ENCODE peak calls at places on chromosomes 13 and 19, in nine cellular contexts. W is mammary epithelial cell, O is GM23338, D is K562, H is keratinocyte, T is MM.1S, U is neural progenitor cell, S is DND-41, N is fibroblast of lung. V is an unnamed sample.

GRCh38 chr13:27450921-27451461 is 627 bp upstream of the MTIF3 start:
- DNase-seq in N (peak; percentile 51), W (peak; percentile 75), T (peak; percentile 55), H (peak; percentile 11), S (peak; percentile 46), D (peak; percentile 32), O (peak; percentile 64), U (peak; percentile 58), V (peak; percentile 83)

GRCh38 chr19:18699403-18700054 is 16.0 kb downstream of the CRTC1 start:
- DNase-seq in D (peak; percentile 45), O (no peak), T (no peak), S (no peak), H (no peak), N (no peak), W (no peak), U (no peak), V (peak; percentile 33)

GRCh38 chr19:32266453-32266852 is 79.0 kb upstream of the ZNF507 start:
- DNase-seq in S (no peak), T (no peak), D (no peak), O (no peak), U (no peak), H (no peak), W (no peak), N (no peak), V (no peak)

GRCh38 chr19:41575998-41576397 is at the start of gene CEACAM21:
- DNase-seq in N (no peak), U (no peak), S (peak; percentile 57), O (no peak), W (no peak), T (peak; percentile 48), D (no peak), H (no peak), V (no peak)

GRCh38 chr19:34308381-34309367 is 54.3 kb downstream of the GARRE1 start:
- DNase-seq in U (no peak), H (no peak), T (no peak), N (no peak), O (no peak), D (no peak), S (no peak), W (no peak), V (no peak)

GRCh38 chr13:113491418-113491883 is 940 bp upstream of the DCUN1D2 start:
- DNase-seq in H (no peak), N (peak; percentile 27), T (no peak), O (peak; percentile 76), W (peak; percentile 27), U (peak; percentile 49), S (no peak), D (peak; percentile 61), V (no peak)

GRCh38 chr19:32316034-32316433 is 29.4 kb upstream of the ZNF507 start:
- DNase-seq in U (peak; percentile 56), T (no peak), H (no peak), O (peak; percentile 74), D (no peak), W (no peak), N (no peak), S (no peak), V (no peak)

GRCh38 chr19:18086590-18087138 is at the start of gene IL12RB1:
- DNase-seq in U (no peak), T (peak; percentile 62), D (no peak), S (peak; percentile 75), W (no peak), H (no peak), N (no peak), O (no peak), V (no peak)

GRCh38 chr19:3360494-3361383 is 5.6 kb upstream of the NFIC start:
- DNase-seq in N (no peak), S (peak; percentile 62), D (peak; percentile 84), T (no peak), H (no peak), O (peak; percentile 57), W (no peak), U (peak; percentile 45), V (no peak)
- TF ChIP-seq EZH2 in N (no peak), S (no peak), D (no peak), T (no peak), H (no peak), O (peak; percentile 95), W (no peak), U (peak; percentile 98), V (no peak)

DNA sequence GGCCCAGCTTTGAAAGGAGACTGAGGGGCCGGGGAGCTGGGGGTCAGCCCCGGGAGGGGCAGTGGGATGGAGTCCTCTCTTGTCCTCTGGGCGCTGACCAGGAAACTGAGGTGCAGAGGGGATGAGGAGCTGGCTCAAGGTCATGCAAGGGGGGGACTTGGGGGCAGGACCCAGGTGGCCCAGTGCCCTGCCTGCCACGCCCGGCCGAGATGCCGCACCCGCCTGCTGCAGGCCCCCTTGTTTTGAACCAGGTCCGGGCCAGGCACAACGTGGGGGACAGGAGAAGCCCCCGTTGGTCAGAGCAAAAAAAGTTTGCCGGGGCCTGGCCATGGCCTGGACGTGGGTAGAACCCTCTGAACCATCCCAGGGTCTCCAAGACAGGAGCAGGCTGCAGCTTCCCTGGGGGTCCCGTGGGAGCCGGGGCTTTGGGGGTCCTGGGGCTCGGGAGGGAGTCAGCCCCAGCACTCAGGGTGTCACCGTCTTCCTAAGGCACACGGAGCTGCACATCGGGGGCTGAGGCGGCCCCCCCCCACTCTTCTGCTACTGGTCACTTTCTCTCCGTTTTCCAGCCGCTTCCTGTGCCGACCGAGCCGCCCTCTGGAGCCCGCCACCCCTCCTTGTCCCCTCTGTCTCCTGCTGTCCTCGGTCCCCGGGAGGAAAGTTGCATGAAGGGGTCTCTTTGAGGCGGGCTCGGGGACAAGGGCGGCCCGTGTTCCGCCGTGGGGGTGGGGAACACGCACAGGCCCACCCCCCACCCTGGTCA is 1.4 kb downstream of the EFNA2 start:
- DNase-seq in U (no peak), S (no peak), H (no peak), W (no peak), D (no peak), T (no peak), O (no peak), N (no peak), V (no peak)
- TF ChIP-seq EZH2 in U (no peak), S (no peak), H (peak; percentile 53), W (no peak), D (no peak), T (no peak), O (no peak), N (peak; percentile 91), V (no peak)

GRCh38 chr19:55146648-55147218 is 2.3 kb downstream of the TNNT1 start:
- DNase-seq in N (no peak), O (peak; percentile 96), W (no peak), S (no peak), T (no peak), U (peak; percentile 91), D (peak; percentile 92), H (no peak), V (peak; percentile 91)
- TF ChIP-seq EZH2 in N (peak; percentile 65), O (no peak), W (no peak), S (no peak), T (no peak), U (no peak), D (no peak), H (no peak), V (no peak)

DNA sequence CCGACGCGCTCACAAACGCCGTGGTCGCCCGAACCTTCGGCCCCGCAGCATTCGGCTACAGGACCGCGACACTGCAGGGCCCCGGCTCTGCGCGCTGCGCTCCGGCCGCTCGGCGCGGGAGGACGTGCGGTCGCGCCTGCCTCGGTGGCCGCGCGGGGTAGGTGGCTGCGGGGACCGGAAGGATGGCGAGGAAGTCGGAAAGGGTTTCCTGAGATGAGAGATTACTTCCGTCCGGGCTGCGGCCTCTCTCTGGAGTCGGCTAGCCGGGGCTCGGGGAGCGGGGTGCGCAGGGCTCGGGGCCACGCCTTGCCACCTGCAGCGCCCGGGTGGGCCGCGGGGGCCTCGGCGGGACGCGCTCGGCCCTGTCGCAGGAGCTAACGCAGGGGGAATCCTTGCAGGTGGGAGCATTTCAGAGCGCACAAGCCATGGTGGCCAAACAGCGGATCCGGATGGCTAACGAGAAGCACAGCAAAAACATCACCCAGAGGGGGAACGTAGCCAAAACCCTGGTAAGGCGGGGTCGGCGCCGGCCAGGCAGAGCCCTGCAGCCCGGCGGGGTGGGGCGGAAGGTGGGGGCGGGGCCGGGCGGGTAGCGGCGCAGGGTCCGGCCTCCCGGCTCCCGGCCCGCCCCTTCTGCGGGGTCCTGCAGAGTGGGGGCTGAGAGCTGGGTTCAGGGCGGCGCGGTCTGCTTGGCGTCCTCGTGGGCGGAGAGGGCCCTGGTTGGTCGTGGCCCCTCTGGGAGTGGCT is at the start of gene SERP2:
- DNase-seq in D (no peak), U (peak; percentile 84), H (no peak), S (no peak), N (peak; percentile 46), O (peak; percentile 84), W (no peak), T (no peak), V (no peak)
- TF ChIP-seq EZH2 in D (no peak), U (no peak), H (no peak), S (no peak), N (no peak), O (no peak), W (no peak), T (no peak), V (no peak)

GRCh38 chr13:33015275-33015674 is 948 bp upstream of the KL start:
- DNase-seq in N (no peak), W (no peak), D (no peak), O (peak; percentile 50), H (no peak), U (no peak), S (no peak), T (no peak), V (no peak)

GRCh38 chr13:33017410-33017929 is 1.2 kb downstream of the KL start:
- DNase-seq in D (peak; percentile 10), U (peak; percentile 54), S (no peak), W (peak; percentile 31), T (peak; percentile 33), O (peak; percentile 66), N (peak; percentile 16), H (no peak), V (peak; percentile 17)

GRCh38 chr13:33018886-33019285 is 2.7 kb downstream of the KL start:
- DNase-seq in U (no peak), N (no peak), D (no peak), T (no peak), O (no peak), H (no peak), W (no peak), S (no peak), V (no peak)

GRCh38 chr13:33015791-33016323 is 366 bp upstream of the KL start:
- DNase-seq in S (no peak), N (no peak), H (no peak), W (no peak), U (peak; percentile 45), D (no peak), T (no peak), O (peak; percentile 58), V (no peak)

GRCh38 chr13:33016414-33017409 is at the start of gene KL:
- DNase-seq in N (no peak), W (no peak), D (no peak), T (no peak), O (peak; percentile 63), U (peak; percentile 53), H (no peak), S (no peak), V (no peak)
- TF ChIP-seq EZH2 in N (peak; percentile 92), W (peak; percentile 68), D (no peak), T (no peak), O (peak; percentile 23), U (peak; percentile 91), H (peak; percentile 90), S (no peak), V (no peak)